ENCODE peak calls at places on chromosomes 1 and 21, in nine cellular contexts. R is GM12891, H is stomach, W is uterus, X is suprapubic skin, P is ovary, Z is IMR-90, N is upper lobe of left lung, A is body of pancreas. M is an unnamed sample.

GRCh38 chr21:15122241-15122640 is 57.4 kb upstream of the NRIP1 start:
- DNase-seq in R (no peak), H (no peak), W (no peak), X (no peak), P (no peak), Z (no peak), N (no peak), A (peak; percentile 45), M (no peak)

GRCh38 chr1:241482761-241483250 is 36.7 kb downstream of the FH start:
- DNase-seq in R (no peak), H (no peak), W (no peak), X (no peak), P (no peak), Z (peak; percentile 75), N (no peak), A (no peak), M (no peak)

GRCh38 chr1:238438296-238439275 is 547.9 kb upstream of the ZP4 start:
- DNase-seq in R (no peak), H (no peak), W (no peak), X (no peak), P (no peak), Z (no peak), N (no peak), A (no peak), M (no peak)

GRCh38 chr1:185305419-185305818 is 11.6 kb downstream of the IVNS1ABP start:
- DNase-seq in R (no peak), H (no peak), W (no peak), X (no peak), P (no peak), Z (no peak), N (no peak), A (no peak), M (no peak)

GRCh38 chr1:112618721-112619517 is at the start of gene ST7L:
- DNase-seq in R (no peak), H (peak; percentile 73), W (peak; percentile 67), X (peak; percentile 85), P (peak; percentile 78), Z (peak; percentile 69), N (peak; percentile 92), A (peak; percentile 86), M (peak; percentile 41)

GRCh38 chr1:209720326-209720725 is 15.7 kb downstream of the HSD11B1 start:
- DNase-seq in R (no peak), H (no peak), W (no peak), X (no peak), P (no peak), Z (peak; percentile 42), N (no peak), A (no peak), M (no peak)

GRCh38 chr21:38599381-38599975 is 101.2 kb upstream of the ERG start:
- DNase-seq in R (no peak), H (no peak), W (no peak), X (no peak), P (no peak), Z (no peak), N (no peak), A (no peak), M (no peak)

GRCh38 chr1:106978477-106979322 is 77.8 kb upstream of the PRMT6 start:
- DNase-seq in R (no peak), H (no peak), W (no peak), X (no peak), P (no peak), Z (peak; percentile 9), N (no peak), A (no peak), M (no peak)

GRCh38 chr1:219812086-219812485 is 116.3 kb downstream of the SLC30A10 start:
- DNase-seq in R (no peak), H (no peak), W (no peak), X (no peak), P (no peak), Z (no peak), N (no peak), A (no peak), M (no peak)

GRCh38 chr1:219812491-219813221 is 115.7 kb downstream of the SLC30A10 start:
- DNase-seq in R (peak; percentile 42), H (no peak), W (peak; percentile 29), X (no peak), P (no peak), Z (peak; percentile 71), N (no peak), A (peak; percentile 53), M (peak; percentile 38)

GRCh38 chr1:219813344-219813743 is 115.0 kb downstream of the SLC30A10 start:
- DNase-seq in R (no peak), H (no peak), W (no peak), X (no peak), P (no peak), Z (no peak), N (no peak), A (no peak), M (no peak)

DNA sequence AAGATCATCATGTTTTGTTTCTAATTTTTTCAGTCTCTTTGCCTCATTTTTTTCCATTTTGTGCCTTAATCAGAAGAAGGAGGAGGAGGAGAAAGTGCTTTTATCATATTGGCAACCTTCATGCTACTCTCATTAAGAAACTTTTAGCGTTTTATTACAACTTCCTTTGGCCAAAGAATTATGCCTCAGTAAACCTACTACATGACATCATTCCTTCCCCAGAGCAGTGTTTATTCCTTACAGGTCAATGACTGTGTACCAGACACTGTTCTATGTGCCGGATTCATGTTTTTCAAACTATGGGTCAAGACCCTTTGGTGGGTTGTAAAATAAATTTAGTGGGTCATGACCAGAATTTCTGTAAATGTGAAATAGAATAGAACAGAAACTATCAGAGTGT is 110.4 kb downstream of the SLC30A10 start:
- DNase-seq in R (no peak), H (no peak), W (no peak), X (no peak), P (no peak), Z (no peak), N (no peak), A (no peak), M (no peak)
- TF ChIP-seq POLR2A in R (no peak), H (no peak), W (no peak), X (no peak), P (no peak), Z (no peak), N (no peak), A (no peak), M (no peak)

GRCh38 chr1:248871837-248872401 is 13.0 kb upstream of the ZNF692 start:
- DNase-seq in R (no peak), H (no peak), W (no peak), X (no peak), P (no peak), Z (no peak), N (no peak), A (no peak), M (no peak)

GRCh38 chr1:248873993-248874671 is 15.2 kb upstream of the ZNF692 start:
- DNase-seq in R (no peak), H (peak; percentile 76), W (peak; percentile 80), X (peak; percentile 90), P (peak; percentile 78), Z (no peak), N (peak; percentile 93), A (peak; percentile 85), M (no peak)

GRCh38 chr1:248872752-248873408 is 14.0 kb upstream of the ZNF692 start:
- DNase-seq in R (no peak), H (peak; percentile 51), W (peak; percentile 70), X (peak; percentile 79), P (peak; percentile 63), Z (peak; percentile 66), N (peak; percentile 64), A (peak; percentile 73), M (no peak)

DNA sequence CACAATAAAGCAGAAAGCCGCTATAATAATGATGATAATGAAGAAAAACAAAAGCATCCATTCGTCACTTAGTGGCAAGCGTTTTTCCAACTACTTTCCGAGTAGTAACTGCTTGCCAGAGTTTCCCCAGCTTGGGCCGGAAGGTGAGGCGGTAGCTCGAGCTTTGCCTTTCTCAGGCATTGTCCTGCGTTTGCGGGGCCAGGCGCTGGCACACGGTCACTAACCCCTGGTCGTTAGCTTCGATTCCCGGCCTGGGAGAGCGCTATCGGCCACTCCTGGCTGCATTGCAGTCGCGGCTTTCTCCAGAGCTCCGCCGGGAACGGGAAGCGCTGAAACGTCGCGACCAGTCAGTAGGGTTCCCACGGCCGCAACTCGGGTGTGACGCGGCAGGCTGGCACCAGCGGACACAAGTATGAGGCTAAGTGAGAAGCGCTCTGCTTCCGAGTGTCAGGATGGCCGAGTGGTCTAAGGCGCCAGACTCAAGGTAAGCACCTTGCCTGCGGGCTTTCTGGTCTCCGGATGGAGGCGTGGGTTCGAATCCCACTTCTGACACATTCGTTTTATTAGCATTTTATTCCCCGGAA is 14.6 kb upstream of the ZNF692 start:
- DNase-seq in R (peak; percentile 60), H (peak; percentile 94), W (peak; percentile 97), X (peak; percentile 98), P (peak; percentile 95), Z (peak; percentile 94), N (peak; percentile 94), A (peak; percentile 96), M (peak; percentile 59)
- TF ChIP-seq POLR2A in R (peak; percentile 66), H (no peak), W (peak; percentile 15), X (peak; percentile 29), P (peak; percentile 50), Z (peak; percentile 50), N (peak; percentile 64), A (peak; percentile 86), M (no peak)

DNA sequence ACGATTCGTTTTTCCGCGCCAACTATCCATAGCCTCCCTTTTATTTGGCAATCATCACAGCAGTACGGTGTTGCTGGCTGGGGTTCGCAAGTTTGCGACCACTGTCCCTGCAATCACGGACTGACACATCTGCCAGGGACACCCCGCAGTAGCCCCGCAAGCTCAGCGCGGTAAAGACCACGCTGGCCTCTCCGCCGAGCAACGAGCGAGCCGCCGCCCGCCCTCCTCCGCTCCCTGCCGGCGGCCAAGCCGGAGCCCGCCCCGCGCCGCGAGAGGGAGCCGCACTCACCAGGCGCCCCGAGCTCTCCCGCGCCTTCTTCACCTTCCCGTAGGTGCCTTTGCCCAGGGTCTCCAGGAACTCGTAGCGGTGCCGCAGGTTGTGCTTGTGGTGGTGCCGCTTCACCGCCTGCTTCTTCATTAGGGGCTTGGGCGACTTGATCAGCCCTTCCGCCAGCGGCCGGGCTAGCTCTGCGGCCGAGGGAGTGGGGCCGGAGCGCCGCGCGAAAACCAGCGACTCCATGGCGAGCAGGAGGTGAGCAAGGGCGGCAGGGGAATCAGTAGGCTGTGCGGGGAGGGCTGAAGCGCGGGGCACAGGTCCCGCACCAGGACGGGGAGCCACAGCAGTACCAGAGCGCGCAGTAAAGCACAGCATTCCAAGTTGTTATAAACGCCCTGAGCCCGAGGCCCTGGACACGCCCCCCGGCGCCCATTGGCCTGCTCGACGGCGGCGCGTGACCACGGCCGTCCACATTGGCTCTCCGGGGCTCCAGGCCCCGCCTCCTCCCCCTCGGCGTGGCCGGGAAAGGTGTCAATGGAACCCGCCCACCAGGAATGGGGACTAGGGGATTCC is at the start of gene NUAK2:
- DNase-seq in R (no peak), H (peak; percentile 95), W (peak; percentile 72), X (peak; percentile 89), P (peak; percentile 86), Z (peak; percentile 90), N (peak; percentile 98), A (peak; percentile 97), M (peak; percentile 88)
- TF ChIP-seq POLR2A in R (no peak), H (peak; percentile 53), W (peak; percentile 75), X (peak; percentile 17), P (peak; percentile 20), Z (peak; percentile 94), N (peak; percentile 97), A (peak; percentile 97), M (peak; percentile 95)

DNA sequence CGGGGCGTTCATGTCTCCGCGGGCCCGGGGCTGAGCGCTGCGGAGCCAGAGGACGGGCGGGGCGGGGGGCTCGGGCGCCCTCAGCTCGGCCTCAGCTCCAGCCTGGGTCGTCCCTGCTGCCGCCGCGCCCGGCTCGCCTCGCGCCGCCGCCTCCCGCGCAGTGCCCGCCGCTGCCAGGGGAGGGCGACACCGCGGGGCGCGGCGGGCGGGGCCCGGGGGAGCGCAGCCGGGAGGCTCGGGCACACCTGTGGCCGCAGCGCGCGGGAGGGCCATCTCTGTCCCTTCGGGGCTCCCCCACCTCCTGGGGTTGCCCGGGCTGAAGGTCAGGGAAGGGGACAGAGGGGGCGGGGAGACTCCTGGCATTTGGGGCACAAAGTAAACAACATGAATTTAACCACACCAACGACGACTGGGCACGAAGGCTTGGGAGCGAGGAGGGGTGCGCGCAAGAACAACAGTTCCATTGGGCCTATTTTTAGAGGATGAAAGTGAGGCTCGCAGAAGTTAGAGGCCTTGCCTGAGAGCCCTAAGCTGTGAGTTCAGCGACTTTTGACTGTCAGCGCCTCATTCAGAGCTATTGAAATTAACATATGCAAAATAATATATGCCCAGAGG is at the start of gene FAM131C:
- DNase-seq in R (peak; percentile 84), H (peak; percentile 52), W (no peak), X (no peak), P (peak; percentile 41), Z (no peak), N (peak; percentile 91), A (peak; percentile 55), M (peak; percentile 40)
- TF ChIP-seq POLR2A in R (no peak), H (no peak), W (no peak), X (no peak), P (no peak), Z (no peak), N (no peak), A (no peak), M (no peak)